ENCODE peak calls at places on chromosomes 3 and 15, in eight cellular contexts. K, Q, R, H, X, M, Y and Z are unnamed samples.

GRCh38 chr3:174397848-174398247 is 461.3 kb upstream of the NAALADL2 start:
- DNase-seq in K (peak; percentile 10), Q (peak; percentile 73), R (peak; percentile 15), H (no peak), X (peak; percentile 75), M (no peak), Y (no peak), Z (peak; percentile 34)

GRCh38 chr3:57048052-57048671 is 12.3 kb upstream of the SPATA12 start:
- DNase-seq in K (no peak), Q (peak; percentile 47), R (no peak), H (no peak), X (peak; percentile 99), M (no peak), Y (no peak), Z (no peak)

GRCh38 chr15:67097893-67098740 is 32.7 kb downstream of the SMAD3 start:
- DNase-seq in K (no peak), Q (peak; percentile 83), R (no peak), H (no peak), X (peak; percentile 95), M (no peak), Y (no peak), Z (peak; percentile 88)

GRCh38 chr15:64738231-64739095 is 36.9 kb downstream of the RBPMS2 start:
- DNase-seq in K (no peak), Q (no peak), R (no peak), H (peak; percentile 71), X (no peak), M (no peak), Y (no peak), Z (no peak)

GRCh38 chr3:139124197-139124596 is 79.5 kb upstream of the PRR23C start:
- DNase-seq in K (no peak), Q (no peak), R (no peak), H (no peak), X (no peak), M (no peak), Y (no peak), Z (no peak)

GRCh38 chr3:42405857-42406256 is 4.6 kb downstream of the LYZL4 start:
- DNase-seq in K (no peak), Q (no peak), R (no peak), H (no peak), X (no peak), M (no peak), Y (no peak), Z (no peak)

GRCh38 chr3:134105876-134106556 is 76.3 kb upstream of the SLCO2A1 start:
- DNase-seq in K (no peak), Q (no peak), R (no peak), H (no peak), X (no peak), M (no peak), Y (no peak), Z (no peak)

GRCh38 chr3:58991623-58992022 is 58.2 kb downstream of the CFAP20DC start:
- DNase-seq in K (no peak), Q (no peak), R (no peak), H (no peak), X (no peak), M (no peak), Y (no peak), Z (no peak)

GRCh38 chr3:102230057-102230456 is 204.8 kb upstream of the ZPLD1 start:
- DNase-seq in K (no peak), Q (no peak), R (no peak), H (no peak), X (no peak), M (no peak), Y (no peak), Z (peak; percentile 8)

GRCh38 chr15:55708720-55709119 is 34.2 kb downstream of the PRTG start:
- DNase-seq in K (no peak), Q (no peak), R (no peak), H (no peak), X (no peak), M (no peak), Y (no peak), Z (no peak)

GRCh38 chr15:55709458-55709857 is 33.5 kb downstream of the PRTG start:
- DNase-seq in K (no peak), Q (no peak), R (no peak), H (no peak), X (no peak), M (no peak), Y (no peak), Z (no peak)

GRCh38 chr15:55707985-55708384 is 35.0 kb downstream of the PRTG start:
- DNase-seq in K (no peak), Q (no peak), R (no peak), H (no peak), X (no peak), M (no peak), Y (no peak), Z (no peak)

GRCh38 chr15:55710286-55710685 is 32.7 kb downstream of the PRTG start:
- DNase-seq in K (no peak), Q (no peak), R (no peak), H (no peak), X (no peak), M (no peak), Y (no peak), Z (no peak)

DNA sequence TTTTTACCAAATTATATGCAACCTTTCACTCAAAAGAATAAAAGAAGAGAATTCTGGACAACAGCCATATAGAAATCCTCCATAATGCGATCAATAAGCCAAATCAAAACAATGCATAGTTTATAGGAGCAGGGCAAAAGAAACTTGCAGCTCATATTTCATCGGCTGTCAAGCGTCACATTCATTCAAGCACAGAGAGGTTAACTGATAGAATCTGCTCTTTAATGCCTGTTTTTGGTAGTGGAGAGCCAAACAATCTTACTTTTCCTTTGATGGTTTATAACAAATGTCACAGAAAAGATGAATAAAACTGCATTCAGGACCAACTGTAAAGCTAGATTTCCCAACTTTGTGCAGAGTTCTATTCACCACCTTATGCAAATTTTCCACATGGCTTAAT is 35.4 kb downstream of the PRTG start:
- DNase-seq in K (no peak), Q (no peak), R (no peak), H (no peak), X (no peak), M (no peak), Y (no peak), Z (no peak)
- TF ChIP-seq CTCF in K (no peak), Q (no peak), R (no peak), H (no peak), X (no peak), M (no peak), Y (no peak), Z (no peak)

GRCh38 chr15:32991544-32992192 is 202.8 kb downstream of the FMN1 start:
- DNase-seq in K (no peak), Q (no peak), R (no peak), H (no peak), X (no peak), M (no peak), Y (no peak), Z (no peak)

GRCh38 chr15:32990071-32990470 is 204.4 kb downstream of the FMN1 start:
- DNase-seq in K (no peak), Q (no peak), R (no peak), H (no peak), X (peak; percentile 56), M (no peak), Y (no peak), Z (no peak)

GRCh38 chr15:32998182-32998581 is 196.3 kb downstream of the FMN1 start:
- DNase-seq in K (no peak), Q (no peak), R (no peak), H (no peak), X (no peak), M (no peak), Y (no peak), Z (no peak)

GRCh38 chr15:32994810-32995424 is 199.6 kb downstream of the FMN1 start:
- DNase-seq in K (peak; percentile 62), Q (peak; percentile 79), R (no peak), H (no peak), X (peak; percentile 84), M (no peak), Y (no peak), Z (peak; percentile 28)

DNA sequence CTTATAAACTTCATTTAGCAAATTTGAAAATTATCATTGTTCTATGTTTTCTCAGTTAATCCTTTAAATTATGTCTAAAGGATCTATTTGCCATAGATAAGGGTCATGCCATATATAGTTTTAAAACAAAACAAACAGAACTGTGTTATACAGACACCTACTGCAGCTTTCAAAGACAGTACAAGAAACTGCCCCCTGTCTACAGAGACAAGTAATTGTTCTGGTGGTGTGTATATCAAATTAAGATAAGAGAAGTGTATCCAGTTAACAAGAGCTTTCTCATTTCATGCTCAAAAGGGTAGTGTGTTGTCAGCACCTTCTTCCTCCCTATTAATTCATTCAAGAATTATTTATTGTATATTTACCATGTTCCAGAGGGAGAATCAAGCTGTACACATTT is 201.2 kb downstream of the FMN1 start:
- DNase-seq in K (peak; percentile 40), Q (peak; percentile 31), R (no peak), H (no peak), X (peak; percentile 58), M (no peak), Y (no peak), Z (peak; percentile 4)
- TF ChIP-seq CTCF in K (peak; percentile 44), Q (peak; percentile 49), R (no peak), H (peak; percentile 14), X (peak; percentile 55), M (peak; percentile 39), Y (no peak), Z (peak; percentile 8)

DNA sequence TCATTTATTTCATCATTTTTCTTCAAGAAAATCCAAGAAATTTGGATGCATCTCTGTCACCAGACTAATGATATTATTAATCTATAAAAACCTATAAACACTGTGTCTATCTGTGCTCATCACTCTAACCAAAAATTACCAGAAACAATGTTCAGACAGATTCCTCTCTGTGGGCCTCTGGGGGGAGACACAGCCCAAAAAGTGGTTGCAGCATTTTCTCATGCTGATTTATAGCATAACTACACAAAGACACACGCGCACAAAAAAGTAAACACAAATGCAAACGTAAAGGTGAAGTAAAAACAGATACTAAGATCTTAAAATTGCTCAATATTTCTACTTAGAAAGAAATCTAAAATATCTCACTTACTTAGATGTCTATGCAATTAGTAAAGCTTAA is 976.0 kb downstream of the GBE1 start:
- DNase-seq in K (no peak), Q (peak; percentile 3), R (no peak), H (no peak), X (no peak), M (no peak), Y (no peak), Z (peak; percentile 8)
- TF ChIP-seq CTCF in K (no peak), Q (no peak), R (no peak), H (no peak), X (no peak), M (no peak), Y (no peak), Z (no peak)

GRCh38 chr15:28944696-28945300 is 59.0 kb downstream of the APBA2 start:
- DNase-seq in K (no peak), Q (no peak), R (no peak), H (no peak), X (no peak), M (no peak), Y (no peak), Z (no peak)

GRCh38 chr15:28945626-28946215 is 59.9 kb downstream of the APBA2 start:
- DNase-seq in K (no peak), Q (no peak), R (no peak), H (no peak), X (no peak), M (no peak), Y (no peak), Z (no peak)

GRCh38 chr15:28947241-28947674 is 61.5 kb downstream of the APBA2 start:
- DNase-seq in K (no peak), Q (no peak), R (no peak), H (no peak), X (no peak), M (no peak), Y (no peak), Z (no peak)

GRCh38 chr15:28950916-28951315 is 65.1 kb downstream of the APBA2 start:
- DNase-seq in K (no peak), Q (no peak), R (no peak), H (no peak), X (no peak), M (no peak), Y (no peak), Z (no peak)

GRCh38 chr15:28948036-28948435 is 62.3 kb downstream of the APBA2 start:
- DNase-seq in K (no peak), Q (no peak), R (no peak), H (no peak), X (no peak), M (no peak), Y (no peak), Z (no peak)
- TF ChIP-seq CTCF in K (no peak), Q (no peak), R (no peak), H (no peak), X (no peak), M (no peak), Y (no peak), Z (no peak)